ENCODE peak calls at places on chromosome X, in five cellular contexts. Q, M, F, N and Z are unnamed samples.

GRCh38 chrX:40130207-40130606 is 32.4 kb upstream of the BCOR start:
- DNase-seq in Q (no peak), M (peak), F (no peak), N (no peak), Z (no peak)

GRCh38 chrX:79095441-79096338 is 48.8 kb upstream of the GPR174 start:
- DNase-seq in Q (no peak), M (no peak), F (no peak), N (no peak), Z (no peak)

GRCh38 chrX:68049466-68049865 is 383.8 kb downstream of the OPHN1 start:
- DNase-seq in Q (no peak), M (no peak), F (no peak), N (no peak), Z (no peak)

GRCh38 chrX:41705680-41706374 is 17.1 kb downstream of the GPR34 start:
- DNase-seq in Q (no peak), M (no peak), F (no peak), N (no peak), Z (no peak)

GRCh38 chrX:148537556-148538182 is 37.3 kb downstream of the AFF2 start:
- DNase-seq in Q (no peak), M (no peak), F (no peak), N (no peak), Z (peak)

GRCh38 chrX:24371391-24371972 is 11.0 kb downstream of the SUPT20HL1 start:
- DNase-seq in Q (peak), M (no peak), F (peak), N (peak), Z (peak)

GRCh38 chrX:77917294-77917933 is 6.9 kb downstream of the ATP7A start:
- DNase-seq in Q (no peak), M (no peak), F (no peak), N (no peak), Z (no peak)

GRCh38 chrX:113947548-113947947 is 636.3 kb upstream of the HTR2C start:
- DNase-seq in Q (no peak), M (no peak), F (no peak), N (no peak), Z (no peak)

GRCh38 chrX:40167240-40168182 is 69.8 kb upstream of the BCOR start:
- DNase-seq in Q (no peak), M (no peak), F (no peak), N (no peak), Z (no peak)

GRCh38 chrX:103002576-103002975 is 61.4 kb downstream of the BEX1 start:
- DNase-seq in Q (no peak), M (no peak), F (no peak), N (no peak), Z (no peak)

GRCh38 chrX:107831071-107831470 is 5.4 kb downstream of the MID2 start:
- DNase-seq in Q (no peak), M (no peak), F (no peak), N (no peak), Z (no peak)

GRCh38 chrX:97616883-97617510 is 733.3 kb downstream of the RPA4 start:
- DNase-seq in Q (no peak), M (peak), F (no peak), N (peak), Z (peak)

GRCh38 chrX:120499301-120500097 is 30.4 kb upstream of the LAMP2 start:
- DNase-seq in Q (no peak), M (no peak), F (no peak), N (no peak), Z (no peak)

GRCh38 chrX:24347871-24348270 is 12.6 kb upstream of the SUPT20HL1 start:
- DNase-seq in Q (no peak), M (no peak), F (no peak), N (no peak), Z (no peak)

GRCh38 chrX:46381630-46382029 is 163.6 kb downstream of the ZNF674 start:
- DNase-seq in Q (no peak), M (no peak), F (peak), N (peak), Z (peak)

GRCh38 chrX:54534271-54534670 is 4.3 kb downstream of the GNL3L start:
- DNase-seq in Q (no peak), M (no peak), F (no peak), N (no peak), Z (no peak)

GRCh38 chrX:14697453-14697852 is 168.1 kb downstream of the GLRA2 start:
- DNase-seq in Q (no peak), M (no peak), F (peak), N (peak), Z (peak)

GRCh38 chrX:136163694-136164093 is 16.4 kb downstream of the FHL1 start:
- DNase-seq in Q (no peak), M (no peak), F (no peak), N (no peak), Z (no peak)

GRCh38 chrX:153794018-153794896 is at the start of the genes IDH3G and SSR4:
- DNase-seq in Q (peak), M (peak), F (peak), N (peak), Z (peak)
- TF ChIP-seq CTCF in Q (no peak), M (peak), F (no peak), N (no peak), Z (no peak)

GRCh38 chrX:13258052-13258444 is 61.8 kb downstream of the ATXN3L start:
- DNase-seq in Q (no peak), M (no peak), F (no peak), N (no peak), Z (no peak)
- TF ChIP-seq CTCF in Q (no peak), M (no peak), F (no peak), N (peak), Z (no peak)

GRCh38 chrX:132375941-132376340 is 112.9 kb downstream of the MBNL3 start:
- DNase-seq in Q (no peak), M (no peak), F (no peak), N (no peak), Z (no peak)
- TF ChIP-seq CTCF in Q (no peak), M (peak), F (peak), N (no peak), Z (no peak)

GRCh38 chrX:94089149-94089548 is 415.1 kb downstream of the FAM133A start:
- DNase-seq in Q (no peak), M (no peak), F (no peak), N (no peak), Z (no peak)
- TF ChIP-seq CTCF in Q (no peak), M (no peak), F (no peak), N (no peak), Z (no peak)

DNA sequence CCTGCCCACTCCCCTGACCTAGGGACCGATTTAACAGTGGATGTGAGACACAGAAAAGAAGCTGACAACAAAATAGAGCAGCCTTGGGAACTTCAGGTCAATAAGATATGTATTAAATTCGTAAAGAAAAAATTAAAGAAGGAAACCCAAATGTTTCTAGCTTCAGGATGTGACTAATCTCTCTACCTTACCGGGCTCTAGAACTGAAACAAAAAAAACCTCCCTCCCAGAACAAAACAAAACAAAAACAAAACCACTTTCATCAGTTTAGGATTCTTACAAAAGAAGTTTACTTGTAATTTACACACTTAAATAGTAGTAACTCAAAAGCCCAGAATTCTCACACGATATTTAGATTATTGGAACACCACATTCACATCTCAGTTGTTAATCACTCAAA is 185.8 kb upstream of the RPS6KA3 start:
- DNase-seq in Q (no peak), M (no peak), F (no peak), N (no peak), Z (no peak)
- TF ChIP-seq CTCF in Q (no peak), M (no peak), F (no peak), N (no peak), Z (no peak)

GRCh38 chrX:111167334-111167733 is 71.3 kb downstream of the PAK3 start:
- DNase-seq in Q (no peak), M (no peak), F (no peak), N (no peak), Z (no peak)

GRCh38 chrX:111169141-111169540 is 73.2 kb downstream of the PAK3 start:
- DNase-seq in Q (no peak), M (no peak), F (no peak), N (no peak), Z (no peak)

GRCh38 chrX:111168314-111168713 is 72.3 kb downstream of the PAK3 start:
- DNase-seq in Q (no peak), M (no peak), F (peak), N (no peak), Z (peak)

GRCh38 chrX:111165902-111166301 is 69.9 kb downstream of the PAK3 start:
- DNase-seq in Q (no peak), M (no peak), F (no peak), N (no peak), Z (no peak)

DNA sequence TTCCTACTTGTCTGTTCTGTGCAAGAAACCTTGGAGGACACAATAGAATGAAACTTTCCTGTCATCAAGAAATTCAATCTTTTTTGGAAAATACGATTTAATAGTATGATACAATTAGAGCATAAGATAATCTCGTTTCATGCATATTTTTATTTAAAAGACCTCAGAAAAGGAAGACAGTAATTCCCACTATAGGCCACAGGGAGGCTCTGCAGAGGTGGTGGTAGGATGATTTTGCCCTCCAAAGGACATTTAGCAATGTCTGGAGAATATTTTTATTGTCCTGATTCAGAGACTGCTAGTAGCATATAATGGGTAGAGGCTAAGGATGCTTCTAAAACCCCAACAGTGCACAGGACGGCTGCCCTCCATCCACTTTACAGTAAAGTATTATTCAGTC is 68.7 kb downstream of the PAK3 start:
- DNase-seq in Q (no peak), M (no peak), F (no peak), N (no peak), Z (no peak)
- TF ChIP-seq CTCF in Q (no peak), M (no peak), F (peak), N (peak), Z (no peak)

GRCh38 chrX:338836-339400 is 20.3 kb upstream of the GTPBP6 start:
- DNase-seq in Q (no peak), M (no peak), F (no peak), N (no peak), Z (no peak)
- TF ChIP-seq CTCF in Q (no peak), M (no peak), F (no peak), N (no peak), Z (no peak)

GRCh38 chrX:18351774-18352173 is 2.7 kb downstream of the SCML2 start:
- DNase-seq in Q (no peak), M (no peak), F (no peak), N (no peak), Z (no peak)

GRCh38 chrX:18348047-18348446 is 6.4 kb downstream of the SCML2 start:
- DNase-seq in Q (no peak), M (no peak), F (no peak), N (no peak), Z (no peak)

GRCh38 chrX:18354369-18355329 is at the start of gene SCML2:
- DNase-seq in Q (peak), M (no peak), F (peak), N (peak), Z (peak)

GRCh38 chrX:18353931-18354368 is 538 bp downstream of the SCML2 start:
- DNase-seq in Q (peak), M (no peak), F (peak), N (no peak), Z (peak)
- TF ChIP-seq CTCF in Q (no peak), M (peak), F (peak), N (no peak), Z (no peak)